ENCODE peak calls at places on chromosome 21, in four cellular contexts. One of them, this sample, is unnamed.

GRCh38 chr21:16551101-16551695 is 821.4 kb downstream of the USP25 start:
- DNase-seq in MM.1S: no peak
- DNase-seq in SK-N-SH: no peak
- DNase-seq in IMR-90: no peak
- DNase-seq in this sample: no peak

GRCh38 chr21:42062543-42063022 is 8.5 kb upstream of the UMODL1 start:
- DNase-seq in SK-N-SH: no peak
- DNase-seq in MM.1S: peak
- DNase-seq in IMR-90: no peak
- DNase-seq in this sample: peak

GRCh38 chr21:41973427-41973831 is 19.6 kb upstream of the C2CD2 start:
- DNase-seq in IMR-90: no peak
- DNase-seq in MM.1S: no peak
- DNase-seq in SK-N-SH: no peak
- DNase-seq in this sample: peak

GRCh38 chr21:31872452-31873274 is at the start of gene HUNK:
- DNase-seq in IMR-90: peak
- DNase-seq in SK-N-SH: peak
- DNase-seq in MM.1S: peak
- DNase-seq in this sample: peak

GRCh38 chr21:34091032-34091431 is 17.7 kb downstream of the MRPS6 start:
- DNase-seq in SK-N-SH: no peak
- DNase-seq in IMR-90: no peak
- DNase-seq in MM.1S: no peak
- DNase-seq in this sample: no peak

GRCh38 chr21:28148400-28149064 is 844.1 kb downstream of the LTN1 start:
- DNase-seq in IMR-90: peak
- DNase-seq in MM.1S: no peak
- DNase-seq in SK-N-SH: no peak
- DNase-seq in this sample: no peak

GRCh38 chr21:41779659-41780058 is 12.8 kb upstream of the RIPK4 start:
- DNase-seq in SK-N-SH: no peak
- DNase-seq in IMR-90: no peak
- DNase-seq in MM.1S: no peak
- DNase-seq in this sample: no peak

GRCh38 chr21:43918385-43918947 is 53.4 kb downstream of the AGPAT3 start:
- DNase-seq in SK-N-SH: no peak
- DNase-seq in IMR-90: no peak
- DNase-seq in MM.1S: no peak
- DNase-seq in this sample: peak

GRCh38 chr21:35016071-35016470 is 33.0 kb downstream of the RUNX1 start:
- DNase-seq in MM.1S: no peak
- DNase-seq in SK-N-SH: no peak
- DNase-seq in IMR-90: no peak
- DNase-seq in this sample: no peak

GRCh38 chr21:35178812-35179211 is 129.7 kb upstream of the RUNX1 start:
- DNase-seq in IMR-90: peak
- DNase-seq in MM.1S: no peak
- DNase-seq in SK-N-SH: no peak
- DNase-seq in this sample: no peak

GRCh38 chr21:15552914-15553491 is 176.8 kb upstream of the USP25 start:
- DNase-seq in MM.1S: no peak
- DNase-seq in IMR-90: peak
- DNase-seq in SK-N-SH: no peak
- DNase-seq in this sample: no peak

GRCh38 chr21:33828083-33828482 is 87.5 kb downstream of the ATP5PO start:
- DNase-seq in IMR-90: no peak
- DNase-seq in MM.1S: no peak
- DNase-seq in SK-N-SH: no peak
- DNase-seq in this sample: no peak

GRCh38 chr21:32190491-32191144 is 88.2 kb downstream of the MIS18A start:
- DNase-seq in IMR-90: no peak
- DNase-seq in MM.1S: peak
- DNase-seq in SK-N-SH: no peak
- DNase-seq in this sample: no peak

GRCh38 chr21:18285379-18285778 is 40.7 kb downstream of the CHODL start:
- DNase-seq in IMR-90: no peak
- DNase-seq in MM.1S: peak
- DNase-seq in SK-N-SH: no peak
- DNase-seq in this sample: no peak

GRCh38 chr21:26806734-26807372 is 38.4 kb downstream of the ADAMTS1 start:
- DNase-seq in MM.1S: no peak
- DNase-seq in IMR-90: peak
- DNase-seq in SK-N-SH: no peak
- DNase-seq in this sample: no peak

GRCh38 chr21:35508389-35508888 is 459.3 kb upstream of the RUNX1 start:
- DNase-seq in IMR-90: peak
- DNase-seq in SK-N-SH: no peak
- DNase-seq in MM.1S: no peak
- DNase-seq in this sample: peak

GRCh38 chr21:35045539-35046222 is 3.4 kb downstream of the RUNX1 start:
- DNase-seq in MM.1S: no peak
- DNase-seq in SK-N-SH: no peak
- DNase-seq in IMR-90: no peak
- DNase-seq in this sample: no peak

GRCh38 chr21:26844258-26845065 is 747 bp downstream of the ADAMTS1 start:
- DNase-seq in SK-N-SH: peak
- DNase-seq in IMR-90: peak
- DNase-seq in MM.1S: peak
- DNase-seq in this sample: peak

GRCh38 chr21:42360317-42360716 is 6.0 kb downstream of the TFF1 start:
- DNase-seq in SK-N-SH: no peak
- DNase-seq in IMR-90: no peak
- DNase-seq in MM.1S: no peak
- DNase-seq in this sample: peak

GRCh38 chr21:35095859-35096291 is 46.8 kb upstream of the RUNX1 start:
- DNase-seq in IMR-90: peak
- DNase-seq in MM.1S: no peak
- DNase-seq in SK-N-SH: no peak
- DNase-seq in this sample: no peak

GRCh38 chr21:39564200-39564599 is 48.5 kb upstream of the B3GALT5 start:
- DNase-seq in SK-N-SH: peak
- DNase-seq in MM.1S: no peak
- DNase-seq in IMR-90: no peak
- DNase-seq in this sample: peak
- H3K9ac ChIP-seq in SK-N-SH: no peak
- H3K9ac ChIP-seq in MM.1S: no peak
- H3K9ac ChIP-seq in IMR-90: no peak
- H3K9ac ChIP-seq in this sample: no peak

GRCh38 chr21:29434081-29434480 is 135.4 kb downstream of the BACH1 start:
- DNase-seq in MM.1S: no peak
- DNase-seq in IMR-90: no peak
- DNase-seq in SK-N-SH: no peak
- DNase-seq in this sample: no peak
- H3K27ac ChIP-seq in MM.1S: no peak
- H3K27ac ChIP-seq in IMR-90: peak
- H3K27ac ChIP-seq in SK-N-SH: no peak
- H3K27ac ChIP-seq in this sample: no peak

DNA sequence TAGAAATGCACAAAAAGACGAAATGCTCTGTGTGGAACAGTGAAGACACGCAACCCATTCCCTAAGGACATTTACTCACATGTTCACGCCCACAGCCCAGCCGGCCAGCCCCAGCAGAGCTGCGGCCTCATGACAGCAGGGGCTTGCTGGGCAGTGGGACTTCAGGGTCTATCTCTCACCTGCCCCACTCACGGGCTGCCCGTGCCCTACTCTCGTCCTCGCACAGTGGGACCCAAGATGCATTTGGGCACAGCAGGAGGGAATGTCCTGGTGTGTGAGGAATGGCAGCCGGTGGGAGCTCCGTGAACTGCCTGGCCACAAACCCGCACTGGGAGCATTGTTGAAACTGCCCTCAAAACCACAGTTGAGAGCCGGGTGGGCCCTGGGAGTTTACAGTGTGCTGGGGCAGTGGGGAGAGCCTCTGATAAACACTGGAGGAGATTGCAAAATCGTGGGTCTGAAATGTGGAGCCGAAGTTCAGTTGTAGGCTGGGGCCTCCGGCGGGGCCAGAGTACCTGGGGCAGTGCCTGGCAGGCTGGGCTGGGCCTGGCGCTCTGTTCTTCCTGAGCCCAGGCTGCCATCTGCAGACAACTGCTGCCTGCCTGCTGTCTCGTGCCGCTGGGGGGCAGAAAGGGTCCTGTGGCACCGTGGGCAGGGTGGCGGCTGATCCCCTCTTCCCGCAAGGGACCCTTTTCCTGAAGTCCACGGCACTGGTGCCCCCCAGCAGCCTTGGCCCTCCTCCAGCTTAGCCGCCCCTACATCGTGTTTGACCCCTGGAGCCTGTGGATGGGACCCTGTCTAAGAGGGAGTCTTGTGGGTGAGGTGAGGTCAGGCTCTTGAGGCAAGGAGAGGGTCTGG is 20.7 kb upstream of the POFUT2 start:
- DNase-seq in IMR-90: peak
- DNase-seq in MM.1S: no peak
- DNase-seq in SK-N-SH: no peak
- DNase-seq in this sample: peak
- H3K4me3 ChIP-seq in IMR-90: no peak
- H3K4me3 ChIP-seq in MM.1S: no peak
- H3K4me3 ChIP-seq in SK-N-SH: no peak
- H3K4me3 ChIP-seq in this sample: no peak

DNA sequence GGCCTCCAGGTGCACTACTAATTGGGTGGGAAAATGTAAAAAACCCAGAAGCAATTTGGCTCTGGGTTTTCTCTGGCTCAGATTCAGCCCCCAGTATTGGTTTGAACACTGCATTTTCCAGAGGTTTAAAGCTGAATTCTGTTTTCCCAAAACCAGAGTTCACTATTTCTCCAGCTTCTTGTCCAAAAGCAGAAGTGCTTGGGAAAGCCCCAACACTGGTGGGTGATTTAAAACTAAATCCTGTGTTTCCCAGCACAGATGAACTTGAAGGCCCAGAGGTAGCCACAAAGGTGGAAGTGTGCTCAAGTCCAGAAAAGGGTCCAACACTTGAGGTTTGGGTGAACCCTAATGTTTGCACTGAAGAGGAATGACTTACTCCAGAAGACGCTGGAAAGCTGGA is 689 bp downstream of the MCM3AP start:
- DNase-seq in MM.1S: no peak
- DNase-seq in IMR-90: no peak
- DNase-seq in SK-N-SH: no peak
- DNase-seq in this sample: no peak
- H3K9ac ChIP-seq in MM.1S: peak
- H3K9ac ChIP-seq in IMR-90: peak
- H3K9ac ChIP-seq in SK-N-SH: peak
- H3K9ac ChIP-seq in this sample: no peak

DNA sequence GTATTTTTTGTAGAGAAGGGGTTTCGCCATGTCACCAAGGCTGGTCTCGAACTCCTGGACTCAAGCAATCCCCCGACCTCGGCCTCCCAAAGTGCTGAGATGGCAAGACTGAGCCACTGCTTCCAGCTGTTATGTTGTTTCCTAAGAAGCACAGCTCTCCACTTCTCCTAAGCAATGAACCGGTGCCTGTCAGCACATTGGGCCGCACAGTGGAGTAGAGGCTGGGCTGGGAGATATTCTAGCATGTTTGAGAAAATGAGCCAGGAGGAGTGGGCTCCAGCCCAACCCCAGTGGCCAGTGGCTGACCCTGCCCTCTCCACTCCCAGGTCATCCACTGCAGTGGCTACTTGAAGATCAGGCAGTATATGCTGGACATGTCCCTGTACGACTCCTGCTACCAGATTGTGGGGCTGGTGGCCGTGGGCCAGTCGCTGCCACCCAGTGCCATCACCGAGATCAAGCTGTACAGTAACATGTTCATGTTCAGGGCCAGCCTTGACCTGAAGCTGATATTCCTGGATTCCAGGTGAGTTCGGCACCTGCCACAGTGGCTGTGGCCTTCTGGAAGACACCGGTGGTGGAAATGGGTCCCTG is 27.0 kb downstream of the SIM2 start:
- DNase-seq in MM.1S: no peak
- DNase-seq in IMR-90: no peak
- DNase-seq in SK-N-SH: no peak
- DNase-seq in this sample: peak
- H3K27ac ChIP-seq in MM.1S: no peak
- H3K27ac ChIP-seq in IMR-90: no peak
- H3K27ac ChIP-seq in SK-N-SH: no peak
- H3K27ac ChIP-seq in this sample: no peak